ENCODE peak calls at places on chromosomes 5 and 9, in eight cellular contexts. D, R, V, A, P, F, J and I are unnamed samples.

GRCh38 chr5:87048156-87048555 is 219.5 kb upstream of the RASA1 start:
- DNase-seq in F (no peak), D (peak; percentile 18), R (no peak), P (no peak), V (no peak), A (no peak), J (no peak), I (no peak)

GRCh38 chr9:129141066-129142041 is 30.1 kb downstream of the PTPA start:
- DNase-seq in V (peak; percentile 68), D (peak; percentile 88), J (no peak), A (no peak), R (peak; percentile 66), P (no peak), F (peak; percentile 71), I (no peak)

GRCh38 chr5:2093859-2094615 is 211.3 kb upstream of the IRX4 start:
- DNase-seq in D (no peak), V (no peak), A (no peak), F (no peak), J (no peak), P (no peak), R (no peak), I (no peak)

GRCh38 chr5:96936431-96937221 is 746 bp downstream of the LNPEP start:
- DNase-seq in F (peak; percentile 41), R (peak; percentile 41), D (peak; percentile 74), V (peak; percentile 78), J (peak; percentile 31), P (peak; percentile 28), A (no peak), I (peak; percentile 54)

GRCh38 chr5:114649878-114650277 is 288.0 kb downstream of the KCNN2 start:
- DNase-seq in V (no peak), R (no peak), D (no peak), J (no peak), P (no peak), F (no peak), A (no peak), I (no peak)

GRCh38 chr5:67293177-67293576 is 96.6 kb upstream of the CD180 start:
- DNase-seq in R (no peak), P (no peak), V (no peak), A (no peak), D (no peak), J (no peak), F (peak; percentile 62), I (no peak)

GRCh38 chr5:78003914-78004313 is 227.8 kb upstream of the TBCA start:
- DNase-seq in V (no peak), A (peak; percentile 35), D (peak; percentile 90), R (no peak), P (no peak), J (no peak), F (no peak), I (no peak)

GRCh38 chr9:134863941-134864820 is 16.4 kb upstream of the FCN2 start:
- DNase-seq in A (no peak), P (no peak), R (no peak), J (no peak), V (no peak), D (no peak), F (no peak), I (peak; percentile 63)

GRCh38 chr9:87004016-87004415 is 56.7 kb upstream of the GAS1 start:
- DNase-seq in J (no peak), A (no peak), V (no peak), F (no peak), P (no peak), D (no peak), R (no peak), I (no peak)

GRCh38 chr9:104970588-104970987 is 42.6 kb upstream of the ABCA1 start:
- DNase-seq in J (no peak), D (no peak), A (no peak), P (no peak), R (no peak), V (no peak), F (no peak), I (no peak)

GRCh38 chr5:139835656-139836055 is 40.0 kb downstream of the PSD2 start:
- DNase-seq in D (no peak), J (no peak), A (no peak), F (no peak), V (no peak), P (no peak), R (no peak), I (no peak)

GRCh38 chr5:77844408-77845272 is 68.5 kb upstream of the TBCA start:
- DNase-seq in P (no peak), D (no peak), A (no peak), J (no peak), F (no peak), V (no peak), R (peak; percentile 6), I (no peak)

GRCh38 chr5:61767231-61768080 is 435.4 kb downstream of the ZSWIM6 start:
- DNase-seq in D (no peak), P (no peak), F (no peak), V (no peak), A (peak; percentile 8), J (no peak), R (no peak), I (no peak)

GRCh38 chr5:5887818-5888217 is 465.3 kb downstream of the ICE1 start:
- DNase-seq in D (no peak), A (no peak), F (no peak), R (no peak), P (no peak), J (no peak), V (no peak), I (no peak)

GRCh38 chr9:89154651-89155336 is 23.8 kb downstream of the SHC3 start:
- DNase-seq in D (peak; percentile 54), P (no peak), V (no peak), R (no peak), F (no peak), J (no peak), A (no peak), I (no peak)

GRCh38 chr5:143542798-143543144 is 139.3 kb upstream of the NR3C1 start:
- DNase-seq in J (no peak), F (no peak), V (no peak), D (no peak), R (no peak), P (no peak), A (no peak), I (no peak)

GRCh38 chr5:180112101-180112861 is 40.7 kb upstream of the RNF130 start:
- DNase-seq in A (no peak), D (no peak), V (no peak), P (no peak), J (no peak), F (no peak), R (no peak), I (peak; percentile 29)

GRCh38 chr9:128629136-128629535 is 27.5 kb downstream of the DYNC2I2 start:
- DNase-seq in R (no peak), D (no peak), A (no peak), P (no peak), J (no peak), V (no peak), F (no peak), I (no peak)

GRCh38 chr5:112186401-112186990 is 232.6 kb downstream of the EPB41L4A start:
- DNase-seq in A (no peak), F (peak; percentile 21), D (peak; percentile 52), R (peak; percentile 17), P (no peak), V (no peak), J (no peak), I (no peak)

GRCh38 chr9:112841261-112841660 is 49.4 kb downstream of the SLC46A2 start:
- DNase-seq in J (no peak), V (no peak), P (no peak), F (peak; percentile 55), A (no peak), D (peak; percentile 22), R (no peak), I (no peak)

GRCh38 chr5:59756373-59757035 is 137.0 kb downstream of the PDE4D start:
- DNase-seq in P (no peak), V (no peak), R (no peak), F (no peak), J (no peak), D (no peak), A (no peak), I (no peak)